ENCODE peak calls at places on chromosomes 3 and 15, in seven cellular contexts. L, S, A, H, U, W and Z are unnamed samples.

GRCh38 chr3:54121404-54122045 is 827 bp upstream of the CACNA2D3 start:
- DNase-seq in L (peak; percentile 25), A (peak; percentile 19), S (peak; percentile 71), W (no peak), U (no peak), H (no peak), Z (peak; percentile 52)

GRCh38 chr3:143158549-143158988 is 39.0 kb downstream of the CHST2 start:
- DNase-seq in A (no peak), U (no peak), W (no peak), L (no peak), H (no peak), S (no peak), Z (no peak)

GRCh38 chr3:52887166-52887565 is 10.2 kb downstream of the STIMATE start:
- DNase-seq in U (no peak), H (no peak), A (no peak), W (no peak), L (no peak), S (no peak), Z (no peak)

GRCh38 chr3:71905426-71905825 is 120.5 kb upstream of the PROK2 start:
- DNase-seq in L (no peak), H (no peak), W (no peak), A (no peak), U (peak; percentile 22), S (no peak), Z (no peak)

GRCh38 chr3:8848696-8849131 is 79.3 kb upstream of the OXTR start:
- DNase-seq in A (no peak), H (no peak), W (no peak), S (peak; percentile 18), L (no peak), U (no peak), Z (no peak)

GRCh38 chr3:182357928-182358327 is 435.4 kb upstream of the ATP11B start:
- DNase-seq in S (no peak), W (no peak), A (no peak), L (no peak), H (no peak), U (no peak), Z (no peak)

GRCh38 chr15:66830358-66830757 is 128.3 kb downstream of the SMAD6 start:
- DNase-seq in S (no peak), W (no peak), L (no peak), A (no peak), H (peak; percentile 57), U (no peak), Z (no peak)

GRCh38 chr15:39774688-39775267 is 7.9 kb downstream of the FSIP1 start:
- DNase-seq in L (no peak), U (peak; percentile 67), A (no peak), S (no peak), H (no peak), W (no peak), Z (peak; percentile 26)

GRCh38 chr3:99939834-99940233 is 122.2 kb downstream of the CMSS1 start:
- DNase-seq in U (no peak), H (no peak), L (no peak), W (no peak), S (no peak), A (no peak), Z (no peak)

GRCh38 chr3:124467980-124468902 is 262.0 kb upstream of the UMPS start:
- DNase-seq in A (peak; percentile 68), W (peak; percentile 26), L (peak; percentile 66), U (peak; percentile 74), S (peak; percentile 90), H (peak; percentile 69), Z (peak; percentile 56)

GRCh38 chr3:185764168-185764988 is 60.5 kb downstream of the IGF2BP2 start:
- DNase-seq in S (no peak), L (no peak), H (no peak), W (no peak), A (no peak), U (no peak), Z (no peak)

GRCh38 chr3:123741058-123741511 is 143.0 kb downstream of the MYLK start:
- DNase-seq in L (no peak), A (no peak), H (no peak), W (no peak), U (no peak), S (no peak), Z (no peak)

GRCh38 chr3:149382091-149382467 is 4.6 kb upstream of the TM4SF1 start:
- DNase-seq in W (no peak), U (no peak), A (no peak), S (no peak), L (no peak), H (no peak), Z (no peak)

GRCh38 chr3:10936686-10937085 is 55.9 kb upstream of the SLC6A1 start:
- DNase-seq in S (no peak), W (no peak), U (no peak), H (peak; percentile 36), A (no peak), L (no peak), Z (peak; percentile 48)

GRCh38 chr3:48507256-48508061 is 3.5 kb upstream of the SHISA5 start:
- DNase-seq in H (peak; percentile 77), U (peak; percentile 77), S (peak; percentile 95), A (peak; percentile 84), L (no peak), W (peak; percentile 87), Z (peak; percentile 84)
- TF ChIP-seq CTCF in H (peak; percentile 49), U (peak; percentile 82), S (peak; percentile 86), A (peak; percentile 65), L (no peak), W (peak; percentile 66), Z (peak; percentile 98)

GRCh38 chr15:63504247-63504978 is at the start of gene USP3:
- DNase-seq in H (peak; percentile 97), S (peak; percentile 98), U (peak; percentile 96), W (peak; percentile 89), L (peak; percentile 94), A (peak; percentile 97), Z (peak; percentile 93)
- H3K27ac ChIP-seq in H (peak within 1 kb of the TSS; percentile 100), S (peak within 1 kb of the TSS; percentile 87), U (peak within 1 kb of the TSS; percentile 96), W (peak within 1 kb of the TSS; percentile 96), L (peak within 1 kb of the TSS; percentile 96), A (peak within 1 kb of the TSS; percentile 99), Z (peak within 1 kb of the TSS; percentile 96)

GRCh38 chr15:20652914-20653313 is 111.3 kb upstream of the GOLGA6L6 start:
- DNase-seq in W (no peak), H (no peak), U (no peak), A (no peak), L (no peak), S (no peak), Z (no peak)
- H3K9me3 ChIP-seq in W (peaks cover 47% of the 10 kb centered on the region), H (no peaks in the 10 kb centered on the region), U (no peaks in the 10 kb centered on the region), A (peaks cover 27% of the 10 kb centered on the region), L (no peaks in the 10 kb centered on the region), S (peaks cover 84% of the 10 kb centered on the region), Z (no peaks in the 10 kb centered on the region)

GRCh38 chr3:171834461-171834801 is 8.7 kb upstream of the TMEM212 start:
- DNase-seq in H (no peak), A (no peak), S (no peak), W (no peak), L (no peak), U (no peak), Z (no peak)
- TF ChIP-seq CTCF in H (no peak), A (no peak), S (no peak), W (no peak), L (no peak), U (no peak), Z (no peak)